ENCODE peak calls at places on chromosomes 2 and 18, in nine cellular contexts. E, A, G, P, M, K, J, Q and B are unnamed samples.

GRCh38 chr2:151175857-151176256 is 85.8 kb downstream of the RBM43 start:
- DNase-seq in M (no peak), J (no peak), Q (no peak), A (no peak), K (no peak), E (no peak), P (no peak), G (no peak), B (no peak)

GRCh38 chr18:49618741-49619392 is 57.0 kb downstream of the LIPG start:
- DNase-seq in K (no peak), E (no peak), J (no peak), Q (no peak), A (no peak), P (no peak), M (no peak), G (no peak), B (no peak)

GRCh38 chr2:101038455-101039255 is 36.6 kb downstream of the RPL31 start:
- DNase-seq in E (peak), J (no peak), M (peak), G (no peak), P (no peak), Q (no peak), K (peak), A (no peak), B (peak)

GRCh38 chr18:23967321-23968089 is 47.0 kb upstream of the TTC39C start:
- DNase-seq in M (no peak), E (no peak), P (no peak), A (no peak), K (no peak), J (no peak), Q (no peak), G (peak), B (no peak)

GRCh38 chr2:186543561-186544131 is 46.2 kb upstream of the ITGAV start:
- DNase-seq in P (no peak), G (no peak), M (peak), J (no peak), A (no peak), Q (no peak), E (no peak), K (no peak), B (peak)

GRCh38 chr18:9429662-9429993 is 45.7 kb upstream of the RALBP1 start:
- DNase-seq in E (no peak), A (no peak), J (no peak), K (peak), P (no peak), Q (no peak), G (no peak), M (peak), B (no peak)

GRCh38 chr18:44887227-44887631 is 206.5 kb downstream of the SETBP1 start:
- DNase-seq in K (peak), A (no peak), E (no peak), P (no peak), Q (no peak), J (no peak), M (peak), G (no peak), B (peak)

GRCh38 chr2:232349946-232350635 is 28.5 kb upstream of the ALPP start:
- DNase-seq in Q (peak), A (no peak), G (no peak), M (no peak), J (no peak), E (no peak), K (no peak), P (peak), B (no peak)

GRCh38 chr2:100396483-100396882 is 21.0 kb downstream of the CHST10 start:
- DNase-seq in Q (no peak), M (no peak), P (no peak), G (no peak), J (no peak), A (no peak), E (no peak), K (no peak), B (no peak)

GRCh38 chr2:100730290-100730868 is 89.6 kb upstream of the NPAS2 start:
- DNase-seq in J (no peak), P (peak), G (no peak), K (peak), E (peak), A (no peak), M (peak), Q (peak), B (peak)

GRCh38 chr18:79576686-79577351 is 102.8 kb upstream of the CTDP1 start:
- DNase-seq in K (no peak), P (peak), E (peak), G (no peak), Q (peak), M (peak), A (no peak), J (no peak), B (no peak)